ENCODE peak calls at places on chromosome 3, in ten cellular contexts. B, A, Y, H, L, Z, C, G, E and W are unnamed samples.

GRCh38 chr3:143608966-143609365 is 239.3 kb downstream of the SLC9A9 start:
- DNase-seq in B (no peak), A (no peak), Y (peak; percentile 86), H (no peak), L (no peak), Z (no peak), C (no peak), G (no peak), E (no peak), W (no peak)

GRCh38 chr3:53941174-53941573 is 49.5 kb upstream of the SELENOK start:
- DNase-seq in B (no peak), A (no peak), Y (peak; percentile 1), H (no peak), L (no peak), Z (no peak), C (no peak), G (no peak), E (peak; percentile 2), W (no peak)

GRCh38 chr3:127674793-127675189 is 2.0 kb downstream of the ABTB1 start:
- DNase-seq in B (peak; percentile 79), A (no peak), Y (no peak), H (no peak), L (no peak), Z (no peak), C (no peak), G (peak; percentile 7), E (no peak), W (peak; percentile 34)

GRCh38 chr3:120636790-120637401 is 40.8 kb downstream of the NDUFB4 start:
- DNase-seq in B (no peak), A (no peak), Y (no peak), H (no peak), L (no peak), Z (no peak), C (no peak), G (no peak), E (no peak), W (no peak)

GRCh38 chr3:189947948-189948723 is 172.6 kb downstream of the P3H2 start:
- DNase-seq in B (no peak), A (no peak), Y (peak; percentile 69), H (peak; percentile 46), L (no peak), Z (no peak), C (no peak), G (no peak), E (peak; percentile 60), W (no peak)

GRCh38 chr3:127732303-127732702 is 59.6 kb downstream of the ABTB1 start:
- DNase-seq in B (peak; percentile 10), A (no peak), Y (no peak), H (no peak), L (peak; percentile 85), Z (no peak), C (no peak), G (no peak), E (no peak), W (no peak)

GRCh38 chr3:177676148-177676547 is 478.9 kb upstream of the TBL1XR1 start:
- DNase-seq in B (no peak), A (no peak), Y (no peak), H (no peak), L (no peak), Z (no peak), C (no peak), G (no peak), E (no peak), W (no peak)

GRCh38 chr3:43017593-43018195 is 38.6 kb downstream of the GASK1A start:
- DNase-seq in B (no peak), A (no peak), Y (no peak), H (no peak), L (no peak), Z (no peak), C (no peak), G (no peak), E (no peak), W (no peak)

GRCh38 chr3:166685246-166685645 is 694.9 kb downstream of the ZBBX start:
- DNase-seq in B (no peak), A (no peak), Y (no peak), H (no peak), L (no peak), Z (no peak), C (no peak), G (no peak), E (no peak), W (no peak)

GRCh38 chr3:113231391-113231790 is 20.0 kb downstream of the BOC start:
- DNase-seq in B (no peak), A (no peak), Y (peak; percentile 48), H (no peak), L (no peak), Z (no peak), C (no peak), G (no peak), E (no peak), W (no peak)

GRCh38 chr3:128497305-128498126 is 4.5 kb upstream of the GATA2 start:
- DNase-seq in B (peak; percentile 86), A (no peak), Y (peak; percentile 83), H (peak; percentile 73), L (no peak), Z (peak; percentile 82), C (no peak), G (peak; percentile 79), E (peak; percentile 41), W (peak; percentile 79)

GRCh38 chr3:105093853-105094252 is 272.9 kb upstream of the ALCAM start:
- DNase-seq in B (no peak), A (no peak), Y (peak; percentile 24), H (no peak), L (no peak), Z (no peak), C (no peak), G (no peak), E (no peak), W (no peak)

GRCh38 chr3:134260984-134261383 is 10.3 kb upstream of the RYK start:
- DNase-seq in B (no peak), A (no peak), Y (no peak), H (no peak), L (peak; percentile 54), Z (no peak), C (no peak), G (no peak), E (no peak), W (no peak)

GRCh38 chr3:141669434-141669833 is 68.7 kb upstream of the RNF7 start:
- DNase-seq in B (no peak), A (no peak), Y (no peak), H (no peak), L (no peak), Z (no peak), C (no peak), G (no peak), E (no peak), W (no peak)

GRCh38 chr3:2896281-2896967 is 213.8 kb downstream of the IL5RA start:
- DNase-seq in B (no peak), A (no peak), Y (no peak), H (no peak), L (no peak), Z (no peak), C (no peak), G (no peak), E (no peak), W (no peak)

GRCh38 chr3:114155370-114155821 is 23.5 kb downstream of the DRD3 start:
- DNase-seq in B (no peak), A (no peak), Y (peak; percentile 16), H (peak; percentile 28), L (peak; percentile 62), Z (peak; percentile 30), C (peak; percentile 29), G (peak; percentile 18), E (peak; percentile 61), W (no peak)

GRCh38 chr3:161148832-161149475 is 43.8 kb upstream of the B3GALNT1 start:
- DNase-seq in B (no peak), A (no peak), Y (no peak), H (no peak), L (no peak), Z (no peak), C (no peak), G (no peak), E (no peak), W (no peak)

GRCh38 chr3:116667791-116668190 is 41.8 kb upstream of the TUSC7 start:
- DNase-seq in B (no peak), A (no peak), Y (no peak), H (no peak), L (no peak), Z (no peak), C (no peak), G (no peak), E (no peak), W (no peak)

GRCh38 chr3:146325170-146325569 is 74.3 kb upstream of the PLSCR4 start:
- DNase-seq in B (no peak), A (no peak), Y (peak; percentile 41), H (no peak), L (no peak), Z (no peak), C (no peak), G (no peak), E (no peak), W (no peak)

GRCh38 chr3:44495636-44496415 is 18.4 kb upstream of the ZNF445 start:
- DNase-seq in B (no peak), A (no peak), Y (no peak), H (no peak), L (no peak), Z (no peak), C (no peak), G (no peak), E (no peak), W (no peak)
- H3K9me3 ChIP-seq in B (peaks cover 89% of the 10 kb centered on the region), A (peaks cover 60% of the 10 kb centered on the region), Y (peaks cover 39% of the 10 kb centered on the region), H (no peaks in the 10 kb centered on the region), L (peaks cover 33% of the 10 kb centered on the region), Z (peaks cover 24% of the 10 kb centered on the region), C (peaks cover 14% of the 10 kb centered on the region), G (no peaks in the 10 kb centered on the region), E (peaks cover 76% of the 10 kb centered on the region), W (peaks cover 27% of the 10 kb centered on the region)

GRCh38 chr3:125556314-125556713 is 36.3 kb upstream of the SNX4 start:
- DNase-seq in B (no peak), A (no peak), Y (peak; percentile 56), H (no peak), L (no peak), Z (no peak), C (no peak), G (no peak), E (no peak), W (no peak)
- H3K4me3 ChIP-seq in B (no peak overlapping the region), A (no peak overlapping the region), Y (no peak overlapping the region), H (no peak overlapping the region), L (no peak overlapping the region), Z (no peak overlapping the region), C (no peak overlapping the region), G (no peak overlapping the region), E (no peak overlapping the region), W (no peak overlapping the region)

GRCh38 chr3:138559134-138559533 is 34.9 kb downstream of the CEP70 start:
- DNase-seq in B (no peak), A (no peak), Y (no peak), H (no peak), L (no peak), Z (no peak), C (no peak), G (no peak), E (no peak), W (no peak)

GRCh38 chr3:138560501-138560900 is 33.6 kb downstream of the CEP70 start:
- DNase-seq in B (no peak), A (no peak), Y (no peak), H (no peak), L (no peak), Z (no peak), C (no peak), G (no peak), E (no peak), W (no peak)
- H3K9me3 ChIP-seq in B (peaks cover 47% of the 10 kb centered on the region), A (peaks cover 11% of the 10 kb centered on the region), Y (peaks cover 19% of the 10 kb centered on the region), H (no peaks in the 10 kb centered on the region), L (peaks cover 49% of the 10 kb centered on the region), Z (no peaks in the 10 kb centered on the region), C (peaks cover 7% of the 10 kb centered on the region), G (no peaks in the 10 kb centered on the region), E (no peaks in the 10 kb centered on the region), W (no peaks in the 10 kb centered on the region)

GRCh38 chr3:71579301-71579933 is 4.1 kb downstream of the FOXP1 start:
- DNase-seq in B (no peak), A (no peak), Y (peak; percentile 11), H (no peak), L (no peak), Z (no peak), C (no peak), G (no peak), E (no peak), W (no peak)
- H3K4me3 ChIP-seq in B (peak overlapping the region; percentile 90), A (peak overlapping the region; percentile 98), Y (no peak overlapping the region), H (peak overlapping the region; percentile 10), L (no peak overlapping the region), Z (no peak overlapping the region), C (no peak overlapping the region), G (no peak overlapping the region), E (peak overlapping the region; percentile 75), W (peak overlapping the region; percentile 88)